ENCODE peak calls at places on chromosome 1, in four cellular contexts. One of them, this sample, is unnamed.
A peak's percentile ranks its signal among the peaks of the same experiment; 100 is the strongest.

GRCh38 chr1:232218955-232219865 is 410.7 kb downstream of the SIPA1L2 start:
- DNase-seq in SK-N-SH: no peak
- DNase-seq in choroid plexus epithelial cell: no peak
- DNase-seq in NCI-H1436: no peak
- DNase-seq in this sample: no peak

GRCh38 chr1:187641907-187642306 is 813.2 kb downstream of the PLA2G4A start:
- DNase-seq in SK-N-SH: no peak
- DNase-seq in NCI-H1436: no peak
- DNase-seq in choroid plexus epithelial cell: peak; percentile 8
- DNase-seq in this sample: peak; percentile 16

GRCh38 chr1:194281372-194281771 is 1095.0 kb upstream of the B3GALT2 start:
- DNase-seq in SK-N-SH: no peak
- DNase-seq in choroid plexus epithelial cell: no peak
- DNase-seq in NCI-H1436: no peak
- DNase-seq in this sample: no peak

GRCh38 chr1:205488074-205488723 is 16.3 kb upstream of the CDK18 start:
- DNase-seq in NCI-H1436: peak; percentile 85
- DNase-seq in SK-N-SH: peak; percentile 83
- DNase-seq in choroid plexus epithelial cell: peak; percentile 78
- DNase-seq in this sample: peak; percentile 59

GRCh38 chr1:206754011-206754410 is 16.6 kb upstream of the IL19 start:
- DNase-seq in NCI-H1436: no peak
- DNase-seq in choroid plexus epithelial cell: peak; percentile 30
- DNase-seq in SK-N-SH: no peak
- DNase-seq in this sample: peak; percentile 69

GRCh38 chr1:47687618-47687940 is 249.7 kb downstream of the FOXD2 start:
- DNase-seq in SK-N-SH: no peak
- DNase-seq in NCI-H1436: no peak
- DNase-seq in choroid plexus epithelial cell: no peak
- DNase-seq in this sample: no peak

GRCh38 chr1:53343831-53344668 is 16.2 kb upstream of the LRP8 start:
- DNase-seq in choroid plexus epithelial cell: peak; percentile 25
- DNase-seq in NCI-H1436: peak; percentile 12
- DNase-seq in SK-N-SH: no peak
- DNase-seq in this sample: peak; percentile 11

GRCh38 chr1:244801246-244801645 is 34.2 kb upstream of the COX20 start:
- DNase-seq in choroid plexus epithelial cell: peak; percentile 39
- DNase-seq in SK-N-SH: peak; percentile 65
- DNase-seq in NCI-H1436: no peak
- DNase-seq in this sample: peak; percentile 13

GRCh38 chr1:229507951-229508822 is at the start of gene NUP133:
- DNase-seq in choroid plexus epithelial cell: peak; percentile 99
- DNase-seq in SK-N-SH: peak; percentile 95
- DNase-seq in NCI-H1436: peak; percentile 98
- DNase-seq in this sample: peak; percentile 98

GRCh38 chr1:45018599-45019230 is 6.7 kb downstream of the UROD start:
- DNase-seq in NCI-H1436: peak; percentile 61
- DNase-seq in SK-N-SH: peak; percentile 58
- DNase-seq in choroid plexus epithelial cell: peak; percentile 80
- DNase-seq in this sample: peak; percentile 53

GRCh38 chr1:1215266-1215676 is 1.3 kb upstream of the TNFRSF4 start:
- DNase-seq in SK-N-SH: no peak
- DNase-seq in NCI-H1436: no peak
- DNase-seq in choroid plexus epithelial cell: peak; percentile 22
- DNase-seq in this sample: peak; percentile 18

GRCh38 chr1:161987872-161988271 is 35.8 kb downstream of the OLFML2B start:
- DNase-seq in SK-N-SH: no peak
- DNase-seq in NCI-H1436: no peak
- DNase-seq in choroid plexus epithelial cell: no peak
- DNase-seq in this sample: no peak

This sample was measured in IMR-90.